ENCODE peak calls at places on chromosomes 2 and 18, in ten cellular contexts. L is fibroblast of lung; D is heart left ventricle; Z is CD8-positive, alpha-beta T cell; Y is upper lobe of right lung; T is neuronal stem cell; V is uterus; C is adrenal gland; P is astrocyte; I is CD4-positive, CD25-positive, alpha-beta regulatory T cell. H is an unnamed sample.

GRCh38 chr18:77127769-77128671 is 4.6 kb downstream of the MBP start:
- DNase-seq in V (no peak), T (no peak), I (peak; percentile 65), D (no peak), P (peak; percentile 96), C (no peak), Y (no peak), Z (peak; percentile 47), L (peak; percentile 92), H (peak; percentile 71)

GRCh38 chr2:101486258-101486701 is 11.4 kb upstream of the RFX8 start:
- DNase-seq in Z (no peak), C (no peak), D (no peak), Y (no peak), I (peak; percentile 31), L (no peak), T (no peak), P (no peak), V (no peak), H (no peak)

GRCh38 chr18:366466-367053 is 98.7 kb upstream of the THOC1 start:
- DNase-seq in T (no peak), I (no peak), Y (no peak), Z (no peak), P (no peak), L (no peak), C (no peak), V (no peak), D (no peak), H (no peak)

GRCh38 chr2:134919360-134920210 is 963 bp downstream of the CCNT2 start:
- DNase-seq in T (no peak), D (no peak), C (peak; percentile 34), I (peak; percentile 74), V (no peak), L (peak; percentile 36), Z (peak; percentile 35), P (peak; percentile 10), Y (no peak), H (peak; percentile 61)

GRCh38 chr18:47912343-47912742 is 18.1 kb downstream of the SMAD2 start:
- DNase-seq in C (no peak), Z (no peak), D (no peak), I (no peak), T (no peak), L (no peak), V (no peak), Y (no peak), P (no peak), H (no peak)

GRCh38 chr18:68738572-68738971 is 23.7 kb upstream of the TMX3 start:
- DNase-seq in Y (no peak), C (no peak), T (no peak), P (no peak), I (no peak), L (no peak), Z (no peak), D (no peak), V (no peak), H (no peak)

GRCh38 chr2:46333912-46334311 is 36.7 kb downstream of the EPAS1 start:
- DNase-seq in T (no peak), P (no peak), L (no peak), D (no peak), I (no peak), C (no peak), Y (no peak), V (no peak), Z (no peak), H (no peak)

GRCh38 chr2:192122946-192123345 is 71.8 kb downstream of the TMEFF2 start:
- DNase-seq in D (no peak), I (no peak), T (no peak), Z (no peak), L (no peak), V (no peak), P (no peak), C (no peak), Y (no peak), H (no peak)

GRCh38 chr2:196987298-196987653 is 60.8 kb upstream of the PGAP1 start:
- DNase-seq in L (peak; percentile 73), P (peak; percentile 14), Z (no peak), I (no peak), T (no peak), C (no peak), Y (no peak), D (no peak), V (no peak), H (no peak)

GRCh38 chr2:162333968-162334367 is 10.0 kb upstream of the GCA start:
- DNase-seq in D (no peak), P (no peak), V (no peak), L (no peak), I (peak; percentile 34), Z (peak; percentile 31), C (no peak), T (no peak), Y (no peak), H (no peak)

GRCh38 chr2:18519991-18520604 is 40.4 kb downstream of the RDH14 start:
- DNase-seq in Y (no peak), P (no peak), L (no peak), I (no peak), Z (no peak), T (no peak), V (peak; percentile 46), C (no peak), D (no peak), H (no peak)

GRCh38 chr2:18521084-18521483 is 39.4 kb downstream of the RDH14 start:
- DNase-seq in I (no peak), P (no peak), T (no peak), D (no peak), V (no peak), L (no peak), Y (no peak), Z (no peak), C (no peak), H (no peak)

GRCh38 chr2:18522484-18523146 is 37.8 kb downstream of the RDH14 start:
- DNase-seq in I (no peak), Z (no peak), V (no peak), P (peak; percentile 32), C (no peak), D (no peak), T (no peak), Y (no peak), L (no peak), H (no peak)

GRCh38 chr2:18518116-18519111 is 42.0 kb downstream of the RDH14 start:
- DNase-seq in D (no peak), I (no peak), Y (no peak), Z (no peak), T (no peak), L (peak; percentile 54), V (no peak), C (no peak), P (peak; percentile 59), H (no peak)

DNA sequence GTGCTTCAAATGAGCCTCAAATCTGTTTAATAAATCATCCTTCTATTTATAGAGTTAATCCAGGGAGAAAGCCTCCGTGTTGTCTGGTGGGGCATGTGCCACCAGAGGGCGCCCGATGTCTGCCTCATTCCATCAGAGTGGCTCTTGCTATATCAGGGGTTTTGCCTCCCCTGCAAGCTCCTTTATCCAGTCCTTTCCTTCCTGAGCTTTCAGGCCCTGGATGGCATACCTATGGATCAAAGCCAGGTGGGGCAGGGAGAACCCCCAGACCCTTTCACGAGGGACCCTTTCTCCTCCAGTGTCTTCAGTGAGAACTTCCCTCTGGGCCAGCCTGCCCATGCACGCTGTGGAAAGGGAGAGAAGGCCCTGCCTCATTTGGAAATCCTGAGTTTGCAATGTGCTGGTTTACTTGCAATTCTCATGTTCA is 39.8 kb downstream of the RDH14 start:
- DNase-seq in D (peak; percentile 90), L (peak; percentile 83), T (peak; percentile 77), I (peak; percentile 58), Z (peak; percentile 76), Y (peak; percentile 86), C (peak; percentile 80), V (peak; percentile 92), P (peak; percentile 54), H (peak; percentile 64)
- H3K4me1 ChIP-seq in D (no peaks in the 10 kb centered on the region), L (peaks cover 12% of the 10 kb centered on the region), T (no peaks in the 10 kb centered on the region), I (no peaks in the 10 kb centered on the region), Z (no peaks in the 10 kb centered on the region), Y (peaks cover 4% of the 10 kb centered on the region), C (peaks cover 5% of the 10 kb centered on the region), V (peaks cover 4% of the 10 kb centered on the region), P (peaks cover 21% of the 10 kb centered on the region), H (no peaks in the 10 kb centered on the region)

GRCh38 chr2:156400704-156401678 is 35.2 kb upstream of the GPD2 start:
- DNase-seq in I (peak; percentile 84), V (peak; percentile 75), C (peak; percentile 82), D (peak; percentile 78), L (peak; percentile 93), Z (peak; percentile 81), Y (peak; percentile 78), T (peak; percentile 79), P (peak; percentile 79), H (peak; percentile 82)

GRCh38 chr2:156401863-156402262 is 34.3 kb upstream of the GPD2 start:
- DNase-seq in T (no peak), Z (no peak), C (no peak), V (no peak), P (no peak), D (no peak), I (no peak), L (no peak), Y (no peak), H (no peak)

GRCh38 chr2:156398176-156398575 is 38.0 kb upstream of the GPD2 start:
- DNase-seq in I (peak; percentile 29), Z (no peak), L (no peak), D (no peak), V (no peak), Y (no peak), P (no peak), T (no peak), C (no peak), H (no peak)

GRCh38 chr2:156399224-156399949 is 36.8 kb upstream of the GPD2 start:
- DNase-seq in Z (no peak), T (no peak), D (no peak), Y (peak; percentile 65), L (peak; percentile 92), I (no peak), V (no peak), P (no peak), C (no peak), H (no peak)

GRCh38 chr2:156399950-156400703 is 36.1 kb upstream of the GPD2 start:
- DNase-seq in T (no peak), C (peak; percentile 91), I (peak; percentile 72), D (peak; percentile 88), Y (peak; percentile 91), L (peak; percentile 81), P (peak; percentile 53), V (peak; percentile 78), Z (no peak), H (peak; percentile 56)
- H3K27ac ChIP-seq in T (no peak overlapping the region), C (peak overlapping the region; percentile 57), I (peak overlapping the region; percentile 89), D (peak overlapping the region; percentile 91), Y (peak overlapping the region; percentile 90), L (peak overlapping the region; percentile 72), P (peak overlapping the region; percentile 51), V (peak overlapping the region; percentile 91), Z (peak overlapping the region; percentile 80), H (peak overlapping the region; percentile 93)

DNA sequence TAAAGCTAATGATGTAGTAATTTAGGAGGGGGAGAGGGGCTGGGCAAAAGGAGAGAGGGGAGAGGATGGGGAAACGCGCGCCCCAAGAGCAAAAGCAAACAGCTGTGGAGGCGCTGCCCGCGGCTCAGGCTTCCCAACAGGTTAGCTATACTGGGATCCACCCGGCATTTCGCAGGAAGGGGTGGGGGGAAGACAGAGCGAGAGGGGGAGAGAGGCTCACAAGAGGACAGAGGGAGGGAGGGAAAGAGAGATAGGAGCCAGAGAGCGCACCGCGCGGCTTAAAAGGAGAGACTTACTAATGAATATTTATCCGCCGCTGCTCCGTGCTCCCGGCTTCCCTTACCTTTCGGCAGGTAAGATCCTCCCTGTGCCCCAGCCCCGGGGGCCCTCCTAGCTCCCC is 7.5 kb upstream of the SIX3 start:
- DNase-seq in I (no peak), T (no peak), C (no peak), V (no peak), Z (no peak), D (no peak), Y (no peak), P (no peak), L (no peak), H (no peak)
- H3K27me3 ChIP-seq in I (peaks cover 19% of the 10 kb centered on the region), T (no peaks in the 10 kb centered on the region), C (peaks cover 100% of the 10 kb centered on the region), V (peaks cover 82% of the 10 kb centered on the region), Z (peaks cover 27% of the 10 kb centered on the region), D (peaks cover 100% of the 10 kb centered on the region), Y (peaks cover 100% of the 10 kb centered on the region), P (peaks cover 86% of the 10 kb centered on the region), L (peaks cover 91% of the 10 kb centered on the region), H (peaks cover 80% of the 10 kb centered on the region)

GRCh38 chr18:9823805-9824473 is 61.8 kb upstream of the TXNDC2 start:
- DNase-seq in C (no peak), Y (no peak), D (no peak), V (no peak), Z (no peak), L (peak; percentile 53), T (no peak), I (no peak), P (peak; percentile 93), H (no peak)
- H3K4me1 ChIP-seq in C (peaks cover 58% of the 10 kb centered on the region), Y (peaks cover 39% of the 10 kb centered on the region), D (peaks cover 12% of the 10 kb centered on the region), V (peaks cover 13% of the 10 kb centered on the region), Z (no peaks in the 10 kb centered on the region), L (peaks cover 34% of the 10 kb centered on the region), T (no peaks in the 10 kb centered on the region), I (no peaks in the 10 kb centered on the region), P (peaks cover 45% of the 10 kb centered on the region), H (peaks cover 5% of the 10 kb centered on the region)

H was measured in Peyer's patch.